ENCODE peak calls at places on chromosomes 16 and 17, in eight cellular contexts. Q is renal cortical epithelial cell, G is fibroblast of mammary gland, T is gastrocnemius medialis, J is NCI-H460, M is NCI-H2029, A is kidney glomerular epithelial cell, P is T-helper 2 cell. H is an unnamed sample.

GRCh38 chr17:45850468-45850867 is 5.8 kb downstream of the SPPL2C start:
- DNase-seq in J (no peak), Q (no peak), T (no peak), M (no peak), G (no peak), P (no peak), A (no peak), H (no peak)

GRCh38 chr17:30543456-30543855 is 66.2 kb downstream of the GOSR1 start:
- DNase-seq in M (no peak), Q (no peak), T (no peak), J (no peak), A (no peak), G (no peak), P (no peak), H (no peak)

GRCh38 chr16:71287903-71288302 is 1.3 kb downstream of the CMTR2 start:
- DNase-seq in A (peak; percentile 3), T (no peak), P (no peak), J (no peak), Q (peak; percentile 79), M (no peak), G (no peak), H (no peak)

GRCh38 chr17:3761918-3762380 is 38.2 kb downstream of the HASPIN start:
- DNase-seq in A (no peak), G (no peak), P (no peak), Q (no peak), M (no peak), J (no peak), T (no peak), H (no peak)

GRCh38 chr17:80644588-80644987 is 100.0 kb downstream of the RPTOR start:
- DNase-seq in M (no peak), A (no peak), T (no peak), Q (no peak), G (no peak), J (no peak), P (no peak), H (no peak)

GRCh38 chr17:67359960-67360817 is 6.2 kb downstream of the PSMD12 start:
- DNase-seq in P (peak; percentile 82), T (no peak), M (peak; percentile 17), G (peak; percentile 54), A (no peak), J (no peak), Q (no peak), H (no peak)

GRCh38 chr16:3480901-3481695 is 14.2 kb downstream of the C16orf90 start:
- DNase-seq in G (no peak), Q (no peak), P (no peak), M (no peak), A (no peak), J (no peak), T (peak; percentile 32), H (no peak)

GRCh38 chr17:4854181-4854681 is 21.1 kb downstream of the MINK1 start:
- DNase-seq in M (no peak), Q (peak; percentile 40), J (no peak), G (peak; percentile 19), P (no peak), A (no peak), T (no peak), H (no peak)

GRCh38 chr16:67814567-67814966 is 7.9 kb downstream of the TSNAXIP1 start:
- DNase-seq in Q (no peak), T (no peak), J (no peak), P (no peak), M (no peak), A (no peak), G (no peak), H (no peak)

GRCh38 chr16:23107878-23108277 is 41.4 kb downstream of the USP31 start:
- DNase-seq in G (no peak), A (peak; percentile 42), M (no peak), P (no peak), T (no peak), J (no peak), Q (peak; percentile 92), H (no peak)

GRCh38 chr17:4504188-4504587 is 5.5 kb downstream of the SPNS2 start:
- DNase-seq in A (no peak), T (no peak), Q (no peak), J (no peak), G (no peak), P (no peak), M (no peak), H (no peak)

GRCh38 chr17:36600936-36601302 is 464 bp upstream of the MRM1 start:
- DNase-seq in A (peak; percentile 66), J (no peak), T (no peak), G (peak; percentile 18), Q (no peak), M (no peak), P (peak; percentile 21), H (no peak)

GRCh38 chr16:67142342-67142741 is 8.5 kb downstream of the B3GNT9 start:
- DNase-seq in M (no peak), A (no peak), Q (no peak), J (no peak), T (no peak), G (no peak), P (no peak), H (no peak)

GRCh38 chr17:36937001-36937960 is at the start of gene LHX1:
- DNase-seq in M (no peak), A (no peak), P (no peak), T (no peak), J (no peak), G (no peak), Q (no peak), H (no peak)

GRCh38 chr17:28885951-28886350 is 11.6 kb downstream of the FLOT2 start:
- DNase-seq in G (no peak), P (no peak), T (no peak), A (no peak), J (no peak), Q (no peak), M (no peak), H (no peak)

GRCh38 chr16:56518435-56518834 is 1.4 kb downstream of the BBS2 start:
- DNase-seq in T (no peak), P (no peak), M (no peak), J (no peak), G (peak; percentile 19), A (no peak), Q (peak; percentile 16), H (no peak)

GRCh38 chr16:60259956-60260355 is 1525.8 kb upstream of the GOT2 start:
- DNase-seq in T (no peak), A (no peak), Q (no peak), J (no peak), G (no peak), M (no peak), P (no peak), H (no peak)

GRCh38 chr17:33242725-33243124 is 50.4 kb downstream of the ASIC2 start:
- DNase-seq in M (no peak), Q (no peak), T (no peak), P (no peak), J (no peak), G (no peak), A (no peak), H (no peak)

GRCh38 chr16:51556694-51557327 is 405.7 kb upstream of the SALL1 start:
- DNase-seq in P (no peak), T (no peak), Q (peak; percentile 88), G (peak; percentile 99), J (peak; percentile 50), A (no peak), M (no peak), H (no peak)

GRCh38 chr17:36095992-36096391 is 6.0 kb upstream of the CCL3 start:
- DNase-seq in A (no peak), M (no peak), J (no peak), Q (no peak), G (no peak), T (no peak), P (no peak), H (no peak)

GRCh38 chr16:59848314-59848713 is 1114.2 kb upstream of the GOT2 start:
- DNase-seq in G (no peak), P (no peak), J (no peak), Q (no peak), M (no peak), T (no peak), A (no peak), H (no peak)

GRCh38 chr16:82313754-82314153 is 143.7 kb upstream of the MPHOSPH6 start:
- DNase-seq in A (no peak), G (no peak), M (no peak), P (no peak), Q (no peak), J (no peak), T (no peak), H (no peak)

GRCh38 chr16:18799500-18799899 is 1.8 kb downstream of the ARL6IP1 start:
- DNase-seq in T (no peak), P (no peak), J (no peak), A (no peak), Q (no peak), M (no peak), G (no peak), H (no peak)

GRCh38 chr17:48679385-48680096 is 42.8 kb downstream of the PRAC1 start:
- DNase-seq in J (no peak), P (no peak), M (no peak), Q (no peak), A (no peak), G (peak; percentile 3), T (no peak), H (no peak)

GRCh38 chr17:74670329-74670728 is 42.4 kb downstream of the CD300LF start:
- DNase-seq in M (no peak), P (no peak), A (no peak), T (no peak), J (no peak), Q (no peak), G (no peak), H (no peak)

GRCh38 chr17:17766351-17767095 is 70.3 kb downstream of the SREBF1 start:
- DNase-seq in J (no peak), M (no peak), Q (no peak), G (no peak), T (no peak), P (no peak), A (no peak), H (no peak)

GRCh38 chr17:12987120-12987519 is 30.7 kb downstream of the ELAC2 start:
- DNase-seq in G (no peak), M (no peak), Q (no peak), J (no peak), P (no peak), T (no peak), A (no peak), H (no peak)

GRCh38 chr17:46026045-46026814 is 27.2 kb downstream of the STH start:
- DNase-seq in Q (no peak), A (no peak), J (no peak), G (no peak), T (peak; percentile 40), M (no peak), P (no peak), H (no peak)

GRCh38 chr16:56041556-56042140 is 149.6 kb upstream of the GNAO1 start:
- DNase-seq in T (no peak), A (no peak), G (no peak), J (no peak), M (no peak), Q (peak; percentile 1), P (peak; percentile 22), H (no peak)

GRCh38 chr16:50093607-50094570 is 28.1 kb downstream of the HEATR3 start:
- DNase-seq in P (peak; percentile 78), M (no peak), T (peak; percentile 64), A (no peak), Q (no peak), J (no peak), G (peak; percentile 94), H (peak; percentile 78)

H was measured in right atrium auricular region.